ENCODE peak calls at places on chromosome 3, in ten cellular contexts. One of them, this sample, is unnamed.

GRCh38 chr3:182697345-182697919 is 95.9 kb upstream of the ATP11B start:
- DNase-seq in SK-N-SH: no peak
- DNase-seq in GM12878: no peak
- DNase-seq in endothelial cell of umbilical vein: no peak
- DNase-seq in transverse colon: no peak
- DNase-seq in HCT116: no peak
- DNase-seq in GM23338: no peak
- DNase-seq in stomach: no peak
- DNase-seq in HL-60: no peak
- DNase-seq in GM12891: no peak
- DNase-seq in this sample: no peak

GRCh38 chr3:157098121-157098822 is 61.7 kb downstream of the CCNL1 start:
- DNase-seq in SK-N-SH: no peak
- DNase-seq in GM12878: no peak
- DNase-seq in endothelial cell of umbilical vein: no peak
- DNase-seq in transverse colon: no peak
- DNase-seq in HCT116: no peak
- DNase-seq in GM23338: no peak
- DNase-seq in stomach: no peak
- DNase-seq in HL-60: no peak
- DNase-seq in GM12891: no peak
- DNase-seq in this sample: no peak

GRCh38 chr3:174957581-174958001 is 98.5 kb downstream of the NAALADL2 start:
- DNase-seq in SK-N-SH: no peak
- DNase-seq in GM12878: no peak
- DNase-seq in endothelial cell of umbilical vein: no peak
- DNase-seq in transverse colon: no peak
- DNase-seq in HCT116: no peak
- DNase-seq in GM23338: no peak
- DNase-seq in stomach: no peak
- DNase-seq in HL-60: no peak
- DNase-seq in GM12891: no peak
- DNase-seq in this sample: no peak

GRCh38 chr3:162569314-162569713 is 1072.7 kb downstream of the OTOL1 start:
- DNase-seq in SK-N-SH: no peak
- DNase-seq in GM12878: no peak
- DNase-seq in endothelial cell of umbilical vein: no peak
- DNase-seq in transverse colon: no peak
- DNase-seq in HCT116: no peak
- DNase-seq in GM23338: no peak
- DNase-seq in stomach: no peak
- DNase-seq in HL-60: no peak
- DNase-seq in GM12891: no peak
- DNase-seq in this sample: no peak

GRCh38 chr3:61561374-61562041 is at the start of gene PTPRG:
- DNase-seq in SK-N-SH: peak
- DNase-seq in GM12878: no peak
- DNase-seq in endothelial cell of umbilical vein: peak
- DNase-seq in transverse colon: peak
- DNase-seq in HCT116: peak
- DNase-seq in GM23338: peak
- DNase-seq in stomach: peak
- DNase-seq in HL-60: peak
- DNase-seq in GM12891: peak
- DNase-seq in this sample: peak

GRCh38 chr3:180744226-180744625 is 64.9 kb upstream of the CCDC39 start:
- DNase-seq in SK-N-SH: peak
- DNase-seq in GM12878: no peak
- DNase-seq in endothelial cell of umbilical vein: no peak
- DNase-seq in transverse colon: no peak
- DNase-seq in HCT116: no peak
- DNase-seq in GM23338: peak
- DNase-seq in stomach: no peak
- DNase-seq in HL-60: no peak
- DNase-seq in GM12891: no peak
- DNase-seq in this sample: no peak

GRCh38 chr3:36650271-36650671 is 114.1 kb downstream of the DCLK3 start:
- DNase-seq in SK-N-SH: no peak
- DNase-seq in GM12878: no peak
- DNase-seq in endothelial cell of umbilical vein: no peak
- DNase-seq in transverse colon: no peak
- DNase-seq in HCT116: no peak
- DNase-seq in GM23338: no peak
- DNase-seq in stomach: no peak
- DNase-seq in HL-60: no peak
- DNase-seq in GM12891: no peak
- DNase-seq in this sample: no peak

GRCh38 chr3:114700637-114701234 is 406.9 kb downstream of the TIGIT start:
- DNase-seq in SK-N-SH: no peak
- DNase-seq in GM12878: no peak
- DNase-seq in endothelial cell of umbilical vein: no peak
- DNase-seq in transverse colon: no peak
- DNase-seq in HCT116: no peak
- DNase-seq in GM23338: no peak
- DNase-seq in stomach: no peak
- DNase-seq in HL-60: no peak
- DNase-seq in GM12891: no peak
- DNase-seq in this sample: no peak

GRCh38 chr3:153210116-153210515 is 48.1 kb downstream of the RAP2B start:
- DNase-seq in SK-N-SH: no peak
- DNase-seq in GM12878: no peak
- DNase-seq in endothelial cell of umbilical vein: no peak
- DNase-seq in transverse colon: no peak
- DNase-seq in HCT116: peak
- DNase-seq in GM23338: peak
- DNase-seq in stomach: no peak
- DNase-seq in HL-60: peak
- DNase-seq in GM12891: no peak
- DNase-seq in this sample: no peak

GRCh38 chr3:143600762-143601161 is 247.5 kb downstream of the SLC9A9 start:
- DNase-seq in SK-N-SH: no peak
- DNase-seq in GM12878: no peak
- DNase-seq in endothelial cell of umbilical vein: peak
- DNase-seq in transverse colon: no peak
- DNase-seq in HCT116: no peak
- DNase-seq in GM23338: peak
- DNase-seq in stomach: no peak
- DNase-seq in HL-60: no peak
- DNase-seq in GM12891: no peak
- DNase-seq in this sample: no peak

GRCh38 chr3:39166134-39166710 is 12.8 kb upstream of the CSRNP1 start:
- DNase-seq in SK-N-SH: no peak
- DNase-seq in GM12878: no peak
- DNase-seq in endothelial cell of umbilical vein: peak
- DNase-seq in transverse colon: no peak
- DNase-seq in HCT116: no peak
- DNase-seq in GM23338: no peak
- DNase-seq in stomach: no peak
- DNase-seq in HL-60: no peak
- DNase-seq in GM12891: no peak
- DNase-seq in this sample: no peak

GRCh38 chr3:178754852-178755510 is 218.7 kb downstream of the KCNMB2 start:
- DNase-seq in SK-N-SH: no peak
- DNase-seq in GM12878: no peak
- DNase-seq in endothelial cell of umbilical vein: no peak
- DNase-seq in transverse colon: no peak
- DNase-seq in HCT116: no peak
- DNase-seq in GM23338: no peak
- DNase-seq in stomach: no peak
- DNase-seq in HL-60: no peak
- DNase-seq in GM12891: no peak
- DNase-seq in this sample: no peak

GRCh38 chr3:32304510-32304909 is 66.0 kb downstream of the CMTM8 start:
- DNase-seq in SK-N-SH: no peak
- DNase-seq in GM12878: no peak
- DNase-seq in endothelial cell of umbilical vein: no peak
- DNase-seq in transverse colon: no peak
- DNase-seq in HCT116: no peak
- DNase-seq in GM23338: no peak
- DNase-seq in stomach: no peak
- DNase-seq in HL-60: no peak
- DNase-seq in GM12891: no peak
- DNase-seq in this sample: no peak

GRCh38 chr3:149000207-149000745 is 8.9 kb downstream of the GYG1 start:
- DNase-seq in SK-N-SH: no peak
- DNase-seq in GM12878: no peak
- DNase-seq in endothelial cell of umbilical vein: no peak
- DNase-seq in transverse colon: no peak
- DNase-seq in HCT116: no peak
- DNase-seq in GM23338: no peak
- DNase-seq in stomach: no peak
- DNase-seq in HL-60: no peak
- DNase-seq in GM12891: no peak
- DNase-seq in this sample: no peak

GRCh38 chr3:52021869-52022268 is 26.2 kb upstream of the RPL29 start:
- DNase-seq in SK-N-SH: peak
- DNase-seq in GM12878: no peak
- DNase-seq in endothelial cell of umbilical vein: no peak
- DNase-seq in transverse colon: no peak
- DNase-seq in HCT116: no peak
- DNase-seq in GM23338: no peak
- DNase-seq in stomach: no peak
- DNase-seq in HL-60: no peak
- DNase-seq in GM12891: no peak
- DNase-seq in this sample: no peak

GRCh38 chr3:52018319-52019000 is 22.8 kb upstream of the RPL29 start:
- DNase-seq in SK-N-SH: no peak
- DNase-seq in GM12878: no peak
- DNase-seq in endothelial cell of umbilical vein: no peak
- DNase-seq in transverse colon: no peak
- DNase-seq in HCT116: no peak
- DNase-seq in GM23338: no peak
- DNase-seq in stomach: no peak
- DNase-seq in HL-60: no peak
- DNase-seq in GM12891: no peak
- DNase-seq in this sample: no peak

GRCh38 chr3:52020796-52021195 is 25.1 kb upstream of the RPL29 start:
- DNase-seq in SK-N-SH: no peak
- DNase-seq in GM12878: no peak
- DNase-seq in endothelial cell of umbilical vein: no peak
- DNase-seq in transverse colon: no peak
- DNase-seq in HCT116: no peak
- DNase-seq in GM23338: no peak
- DNase-seq in stomach: no peak
- DNase-seq in HL-60: no peak
- DNase-seq in GM12891: no peak
- DNase-seq in this sample: no peak

GRCh38 chr3:52017467-52018065 is 21.9 kb upstream of the RPL29 start:
- DNase-seq in SK-N-SH: no peak
- DNase-seq in GM12878: no peak
- DNase-seq in endothelial cell of umbilical vein: no peak
- DNase-seq in transverse colon: no peak
- DNase-seq in HCT116: no peak
- DNase-seq in GM23338: no peak
- DNase-seq in stomach: no peak
- DNase-seq in HL-60: no peak
- DNase-seq in GM12891: no peak
- DNase-seq in this sample: no peak

DNA sequence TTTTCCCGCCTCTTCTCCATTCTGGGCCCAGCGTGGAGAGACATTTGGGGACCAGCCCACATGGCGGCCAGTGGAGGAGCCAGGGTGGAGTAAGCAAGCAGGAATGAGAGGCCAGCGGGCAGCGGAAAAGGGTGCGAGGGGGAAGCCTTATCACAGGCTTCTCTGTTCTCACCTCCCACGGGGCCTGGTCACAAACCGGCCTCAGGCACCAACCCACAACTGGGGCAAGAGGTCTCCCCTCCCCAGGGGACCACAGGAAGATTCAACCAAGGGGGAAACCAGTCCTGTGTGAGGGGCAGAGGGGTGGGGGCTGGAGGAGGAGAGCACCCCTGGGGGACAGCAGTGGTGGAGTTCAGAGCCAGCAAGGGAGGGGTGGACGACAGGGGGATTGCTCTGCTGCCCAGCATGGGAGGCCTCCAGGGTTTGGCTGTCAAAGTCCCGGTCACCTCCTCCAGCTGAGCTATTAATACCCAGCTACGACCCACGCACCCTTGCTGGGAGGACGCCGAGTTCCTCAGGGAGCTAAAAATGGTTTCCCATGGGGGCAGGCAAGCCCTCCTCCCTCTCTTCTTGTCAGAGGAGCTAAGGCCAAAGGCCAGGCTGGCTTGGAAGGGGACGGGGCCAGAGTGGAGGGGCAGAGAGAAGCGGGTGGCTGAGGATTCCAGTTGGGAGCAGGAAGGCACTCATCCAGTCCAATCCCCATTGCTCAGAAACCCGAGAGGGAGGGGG is 23.8 kb upstream of the RPL29 start:
- DNase-seq in SK-N-SH: no peak
- DNase-seq in GM12878: no peak
- DNase-seq in endothelial cell of umbilical vein: no peak
- DNase-seq in transverse colon: no peak
- DNase-seq in HCT116: no peak
- DNase-seq in GM23338: no peak
- DNase-seq in stomach: no peak
- DNase-seq in HL-60: no peak
- DNase-seq in GM12891: no peak
- DNase-seq in this sample: no peak
- TF ChIP-seq POLR2AphosphoS5 in SK-N-SH: no peak
- TF ChIP-seq POLR2AphosphoS5 in GM12878: no peak
- TF ChIP-seq POLR2AphosphoS5 in endothelial cell of umbilical vein: no peak
- TF ChIP-seq POLR2AphosphoS5 in transverse colon: no peak
- TF ChIP-seq POLR2AphosphoS5 in HCT116: no peak
- TF ChIP-seq POLR2AphosphoS5 in GM23338: no peak
- TF ChIP-seq POLR2AphosphoS5 in stomach: no peak
- TF ChIP-seq POLR2AphosphoS5 in HL-60: no peak
- TF ChIP-seq POLR2AphosphoS5 in GM12891: no peak
- TF ChIP-seq POLR2AphosphoS5 in this sample: peak

GRCh38 chr3:52356126-52356525 is 40.0 kb downstream of the DNAH1 start:
- DNase-seq in SK-N-SH: no peak
- DNase-seq in GM12878: no peak
- DNase-seq in endothelial cell of umbilical vein: no peak
- DNase-seq in transverse colon: no peak
- DNase-seq in HCT116: no peak
- DNase-seq in GM23338: no peak
- DNase-seq in stomach: no peak
- DNase-seq in HL-60: no peak
- DNase-seq in GM12891: no peak
- DNase-seq in this sample: no peak
- TF ChIP-seq POLR2AphosphoS5 in SK-N-SH: no peak
- TF ChIP-seq POLR2AphosphoS5 in GM12878: no peak
- TF ChIP-seq POLR2AphosphoS5 in endothelial cell of umbilical vein: no peak
- TF ChIP-seq POLR2AphosphoS5 in transverse colon: no peak
- TF ChIP-seq POLR2AphosphoS5 in HCT116: no peak
- TF ChIP-seq POLR2AphosphoS5 in GM23338: no peak
- TF ChIP-seq POLR2AphosphoS5 in stomach: no peak
- TF ChIP-seq POLR2AphosphoS5 in HL-60: no peak
- TF ChIP-seq POLR2AphosphoS5 in GM12891: no peak
- TF ChIP-seq POLR2AphosphoS5 in this sample: no peak

GRCh38 chr3:155646554-155647189 is 98.2 kb downstream of the PLCH1 start:
- DNase-seq in SK-N-SH: no peak
- DNase-seq in GM12878: no peak
- DNase-seq in endothelial cell of umbilical vein: no peak
- DNase-seq in transverse colon: no peak
- DNase-seq in HCT116: no peak
- DNase-seq in GM23338: no peak
- DNase-seq in stomach: no peak
- DNase-seq in HL-60: no peak
- DNase-seq in GM12891: no peak
- DNase-seq in this sample: no peak
- TF ChIP-seq POLR2AphosphoS5 in SK-N-SH: no peak
- TF ChIP-seq POLR2AphosphoS5 in GM12878: no peak
- TF ChIP-seq POLR2AphosphoS5 in endothelial cell of umbilical vein: no peak
- TF ChIP-seq POLR2AphosphoS5 in transverse colon: no peak
- TF ChIP-seq POLR2AphosphoS5 in HCT116: no peak
- TF ChIP-seq POLR2AphosphoS5 in GM23338: no peak
- TF ChIP-seq POLR2AphosphoS5 in stomach: no peak
- TF ChIP-seq POLR2AphosphoS5 in HL-60: no peak
- TF ChIP-seq POLR2AphosphoS5 in GM12891: no peak
- TF ChIP-seq POLR2AphosphoS5 in this sample: no peak

GRCh38 chr3:185316740-185317407 is 46.1 kb upstream of the MAP3K13 start:
- DNase-seq in SK-N-SH: no peak
- DNase-seq in GM12878: no peak
- DNase-seq in endothelial cell of umbilical vein: peak
- DNase-seq in transverse colon: no peak
- DNase-seq in HCT116: no peak
- DNase-seq in GM23338: no peak
- DNase-seq in stomach: no peak
- DNase-seq in HL-60: no peak
- DNase-seq in GM12891: no peak
- DNase-seq in this sample: no peak
- TF ChIP-seq POLR2AphosphoS5 in SK-N-SH: no peak
- TF ChIP-seq POLR2AphosphoS5 in GM12878: no peak
- TF ChIP-seq POLR2AphosphoS5 in endothelial cell of umbilical vein: no peak
- TF ChIP-seq POLR2AphosphoS5 in transverse colon: no peak
- TF ChIP-seq POLR2AphosphoS5 in HCT116: no peak
- TF ChIP-seq POLR2AphosphoS5 in GM23338: no peak
- TF ChIP-seq POLR2AphosphoS5 in stomach: no peak
- TF ChIP-seq POLR2AphosphoS5 in HL-60: no peak
- TF ChIP-seq POLR2AphosphoS5 in GM12891: no peak
- TF ChIP-seq POLR2AphosphoS5 in this sample: no peak

This sample was measured in breast epithelium.